ENCODE peak calls at places on chromosomes 4 and X, in six cellular contexts. One of them, this sample, is unnamed.

GRCh38 chr4:106353786-106354185 is 14.8 kb downstream of the GIMD1 start:
- DNase-seq in H4: no peak
- DNase-seq in T1000: no peak
- DNase-seq in foreskin fibroblast: no peak
- DNase-seq in activated CD4-positive, alpha-beta T cell treated with anti-CD3 and anti-CD28 coated beads, Interleukin-2, amount 10 ng/mL, durations not matched to agents 24 days and 14 days: no peak
- DNase-seq in T-cell: no peak
- DNase-seq in this sample: no peak

GRCh38 chrX:13376857-13377441 is 57.1 kb upstream of the ATXN3L start:
- DNase-seq in activated CD4-positive, alpha-beta T cell treated with anti-CD3 and anti-CD28 coated beads, Interleukin-2, amount 10 ng/mL, durations not matched to agents 24 days and 14 days: no peak
- DNase-seq in T1000: peak; percentile 11
- DNase-seq in foreskin fibroblast: peak; percentile 76
- DNase-seq in T-cell: no peak
- DNase-seq in H4: peak; percentile 91
- DNase-seq in this sample: no peak

GRCh38 chrX:19955306-19955705 is 35.6 kb downstream of the BCLAF3 start:
- DNase-seq in activated CD4-positive, alpha-beta T cell treated with anti-CD3 and anti-CD28 coated beads, Interleukin-2, amount 10 ng/mL, durations not matched to agents 24 days and 14 days: no peak
- DNase-seq in T-cell: no peak
- DNase-seq in T1000: no peak
- DNase-seq in foreskin fibroblast: no peak
- DNase-seq in H4: no peak
- DNase-seq in this sample: no peak

GRCh38 chr4:122017296-122017695 is 65.4 kb upstream of the TRPC3 start:
- DNase-seq in activated CD4-positive, alpha-beta T cell treated with anti-CD3 and anti-CD28 coated beads, Interleukin-2, amount 10 ng/mL, durations not matched to agents 24 days and 14 days: no peak
- DNase-seq in T-cell: no peak
- DNase-seq in T1000: no peak
- DNase-seq in foreskin fibroblast: no peak
- DNase-seq in H4: no peak
- DNase-seq in this sample: no peak

GRCh38 chr4:185465707-185466106 is 5.8 kb downstream of the CCDC110 start:
- DNase-seq in T1000: no peak
- DNase-seq in T-cell: no peak
- DNase-seq in H4: no peak
- DNase-seq in activated CD4-positive, alpha-beta T cell treated with anti-CD3 and anti-CD28 coated beads, Interleukin-2, amount 10 ng/mL, durations not matched to agents 24 days and 14 days: no peak
- DNase-seq in foreskin fibroblast: no peak
- DNase-seq in this sample: no peak

GRCh38 chr4:120327276-120327675 is 260.6 kb upstream of the MAD2L1 start:
- DNase-seq in T-cell: no peak
- DNase-seq in foreskin fibroblast: no peak
- DNase-seq in T1000: no peak
- DNase-seq in H4: no peak
- DNase-seq in activated CD4-positive, alpha-beta T cell treated with anti-CD3 and anti-CD28 coated beads, Interleukin-2, amount 10 ng/mL, durations not matched to agents 24 days and 14 days: no peak
- DNase-seq in this sample: no peak

GRCh38 chr4:76091052-76091451 is 16.5 kb downstream of the ART3 start:
- DNase-seq in activated CD4-positive, alpha-beta T cell treated with anti-CD3 and anti-CD28 coated beads, Interleukin-2, amount 10 ng/mL, durations not matched to agents 24 days and 14 days: no peak
- DNase-seq in T1000: no peak
- DNase-seq in H4: no peak
- DNase-seq in foreskin fibroblast: no peak
- DNase-seq in T-cell: no peak
- DNase-seq in this sample: no peak

GRCh38 chrX:46574337-46574940 is 874 bp downstream of the CHST7 start:
- DNase-seq in T1000: no peak
- DNase-seq in foreskin fibroblast: no peak
- DNase-seq in H4: no peak
- DNase-seq in activated CD4-positive, alpha-beta T cell treated with anti-CD3 and anti-CD28 coated beads, Interleukin-2, amount 10 ng/mL, durations not matched to agents 24 days and 14 days: peak; percentile 76
- DNase-seq in T-cell: peak; percentile 53
- DNase-seq in this sample: no peak

GRCh38 chrX:45434231-45434630 is 233.6 kb upstream of the DIPK2B start:
- DNase-seq in activated CD4-positive, alpha-beta T cell treated with anti-CD3 and anti-CD28 coated beads, Interleukin-2, amount 10 ng/mL, durations not matched to agents 24 days and 14 days: no peak
- DNase-seq in T-cell: no peak
- DNase-seq in H4: no peak
- DNase-seq in T1000: no peak
- DNase-seq in foreskin fibroblast: no peak
- DNase-seq in this sample: no peak

GRCh38 chr4:1367230-1367935 is 20.4 kb downstream of the UVSSA start:
- DNase-seq in T-cell: no peak
- DNase-seq in activated CD4-positive, alpha-beta T cell treated with anti-CD3 and anti-CD28 coated beads, Interleukin-2, amount 10 ng/mL, durations not matched to agents 24 days and 14 days: no peak
- DNase-seq in foreskin fibroblast: no peak
- DNase-seq in T1000: no peak
- DNase-seq in H4: no peak
- DNase-seq in this sample: peak; percentile 25

GRCh38 chrX:126770179-126770578 is 49.4 kb upstream of the PRR32 start:
- DNase-seq in T1000: no peak
- DNase-seq in T-cell: no peak
- DNase-seq in H4: peak; percentile 1
- DNase-seq in foreskin fibroblast: no peak
- DNase-seq in activated CD4-positive, alpha-beta T cell treated with anti-CD3 and anti-CD28 coated beads, Interleukin-2, amount 10 ng/mL, durations not matched to agents 24 days and 14 days: peak; percentile 44
- DNase-seq in this sample: no peak

GRCh38 chrX:24838624-24839023 is 144.9 kb downstream of the POLA1 start:
- DNase-seq in H4: peak; percentile 4
- DNase-seq in T1000: no peak
- DNase-seq in foreskin fibroblast: peak; percentile 16
- DNase-seq in T-cell: no peak
- DNase-seq in activated CD4-positive, alpha-beta T cell treated with anti-CD3 and anti-CD28 coated beads, Interleukin-2, amount 10 ng/mL, durations not matched to agents 24 days and 14 days: peak; percentile 65
- DNase-seq in this sample: no peak

GRCh38 chrX:21225643-21226042 is 148.6 kb upstream of the CNKSR2 start:
- DNase-seq in T1000: no peak
- DNase-seq in activated CD4-positive, alpha-beta T cell treated with anti-CD3 and anti-CD28 coated beads, Interleukin-2, amount 10 ng/mL, durations not matched to agents 24 days and 14 days: no peak
- DNase-seq in H4: no peak
- DNase-seq in foreskin fibroblast: no peak
- DNase-seq in T-cell: no peak
- DNase-seq in this sample: no peak

GRCh38 chr4:144360394-144360793 is 219.9 kb upstream of the GYPA start:
- DNase-seq in H4: no peak
- DNase-seq in foreskin fibroblast: no peak
- DNase-seq in T1000: no peak
- DNase-seq in activated CD4-positive, alpha-beta T cell treated with anti-CD3 and anti-CD28 coated beads, Interleukin-2, amount 10 ng/mL, durations not matched to agents 24 days and 14 days: no peak
- DNase-seq in T-cell: no peak
- DNase-seq in this sample: no peak

GRCh38 chr4:121072080-121072835 is at the start of gene NDNF:
- DNase-seq in H4: peak; percentile 48
- DNase-seq in foreskin fibroblast: peak; percentile 33
- DNase-seq in T-cell: peak; percentile 32
- DNase-seq in T1000: peak; percentile 53
- DNase-seq in activated CD4-positive, alpha-beta T cell treated with anti-CD3 and anti-CD28 coated beads, Interleukin-2, amount 10 ng/mL, durations not matched to agents 24 days and 14 days: peak; percentile 83
- DNase-seq in this sample: no peak

GRCh38 chr4:145182212-145182611 is 1.8 kb upstream of the OTUD4 start:
- DNase-seq in activated CD4-positive, alpha-beta T cell treated with anti-CD3 and anti-CD28 coated beads, Interleukin-2, amount 10 ng/mL, durations not matched to agents 24 days and 14 days: no peak
- DNase-seq in foreskin fibroblast: no peak
- DNase-seq in T-cell: no peak
- DNase-seq in H4: no peak
- DNase-seq in T1000: no peak
- DNase-seq in this sample: no peak

GRCh38 chr4:26349496-26349895 is 28.7 kb downstream of the RBPJ start:
- DNase-seq in T1000: no peak
- DNase-seq in H4: no peak
- DNase-seq in foreskin fibroblast: no peak
- DNase-seq in T-cell: no peak
- DNase-seq in activated CD4-positive, alpha-beta T cell treated with anti-CD3 and anti-CD28 coated beads, Interleukin-2, amount 10 ng/mL, durations not matched to agents 24 days and 14 days: no peak
- DNase-seq in this sample: no peak

This sample was measured in breast epithelium.